ENCODE peak calls at places on chromosomes 5 and 9, in five cellular contexts. B is OCI-LY7, Y is right atrium auricular region, E is endothelial cell, O is nephron progenitor cell. U is an unnamed sample.

GRCh38 chr5:180815241-180816031 is 12.8 kb upstream of the MGAT1 start:
- DNase-seq in B (no peak), E (no peak), Y (peak; percentile 57), O (no peak), U (no peak)

GRCh38 chr9:108776920-108777650 is 78.7 kb downstream of the ACTL7B start:
- DNase-seq in E (no peak), B (no peak), O (no peak), Y (no peak), U (no peak)

GRCh38 chr5:132253452-132254320 is 3.8 kb upstream of the PDLIM4 start:
- DNase-seq in O (no peak), B (no peak), E (no peak), Y (no peak), U (no peak)

GRCh38 chr9:110142868-110143866 is 64.8 kb downstream of the C9orf152 start:
- DNase-seq in O (no peak), B (peak; percentile 91), Y (no peak), E (no peak), U (no peak)

GRCh38 chr5:7395432-7396168 is at the start of gene ADCY2:
- DNase-seq in E (no peak), B (no peak), O (no peak), Y (no peak), U (no peak)

GRCh38 chr5:134115806-134116175 is 1.3 kb downstream of the TCF7 start:
- DNase-seq in B (no peak), Y (no peak), E (no peak), O (peak; percentile 26), U (no peak)

GRCh38 chr5:130141689-130142320 is 237.5 kb downstream of the CHSY3 start:
- DNase-seq in E (peak; percentile 60), B (no peak), O (peak; percentile 35), Y (no peak), U (no peak)

GRCh38 chr5:56346044-56346710 is 113.0 kb upstream of the ANKRD55 start:
- DNase-seq in B (no peak), E (no peak), Y (no peak), O (no peak), U (no peak)

GRCh38 chr5:139149477-139150199 is 48.5 kb downstream of the SIL1 start:
- DNase-seq in E (no peak), Y (no peak), O (no peak), B (no peak), U (no peak)

GRCh38 chr5:73365301-73365853 is 83.2 kb downstream of the FOXD1 start:
- DNase-seq in E (no peak), O (no peak), B (no peak), Y (no peak), U (no peak)

GRCh38 chr9:124281934-124282351 is 24.2 kb downstream of the NEK6 start:
- DNase-seq in B (no peak), Y (no peak), E (no peak), O (no peak), U (no peak)

GRCh38 chr9:74496819-74497749 is at the start of gene RORB:
- DNase-seq in O (peak; percentile 84), B (no peak), E (peak; percentile 76), Y (no peak), U (peak; percentile 28)

GRCh38 chr5:62538017-62538942 is 40.3 kb upstream of the LRRC70 start:
- DNase-seq in E (no peak), O (no peak), Y (no peak), B (no peak), U (no peak)

DNA sequence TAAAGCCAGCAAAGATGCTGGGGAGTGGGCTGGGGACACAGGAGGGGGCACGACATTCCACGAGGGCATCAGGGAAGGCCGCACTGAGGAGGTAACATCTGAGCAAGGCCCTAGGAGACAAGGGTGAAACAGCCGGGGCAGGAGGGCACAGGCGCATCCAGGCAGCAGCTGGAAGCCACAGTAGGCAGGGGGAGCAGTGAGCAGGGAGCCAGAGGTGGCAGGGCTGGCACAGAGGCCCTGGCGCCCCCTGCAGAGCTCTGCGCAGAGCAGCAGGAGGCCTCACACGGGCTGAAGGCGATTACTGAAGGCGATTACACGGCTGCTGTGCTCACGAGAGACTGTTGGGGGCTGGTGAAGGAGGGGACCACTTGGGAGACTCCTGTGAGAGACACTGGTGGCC is 15.4 kb downstream of the LMAN2 start:
- DNase-seq in O (no peak), Y (no peak), E (peak; percentile 55), B (peak; percentile 63), U (no peak)
- TF ChIP-seq CTCF in O (peak; percentile 8), Y (peak; percentile 33), E (no peak), B (peak; percentile 78), U (no peak)

GRCh38 chr9:134128727-134129679 is 6.9 kb upstream of the WDR5 start:
- DNase-seq in Y (no peak), O (no peak), E (no peak), B (peak; percentile 66), U (no peak)
- TF ChIP-seq CTCF in Y (no peak), O (no peak), E (no peak), B (no peak), U (no peak)

GRCh38 chr5:14825977-14826376 is 45.6 kb downstream of the ANKH start:
- DNase-seq in O (no peak), Y (no peak), E (no peak), B (no peak), U (no peak)
- TF ChIP-seq CTCF in O (no peak), Y (no peak), E (no peak), B (no peak), U (no peak)

GRCh38 chr9:4228606-4229005 is 71.3 kb downstream of the GLIS3 start:
- DNase-seq in E (no peak), O (no peak), B (no peak), Y (no peak), U (no peak)
- TF ChIP-seq CTCF in E (no peak), O (peak; percentile 38), B (peak; percentile 56), Y (peak; percentile 68), U (no peak)

GRCh38 chr5:159442210-159442850 is 112.0 kb upstream of the IL12B start:
- DNase-seq in E (no peak), O (peak; percentile 16), Y (no peak), B (no peak), U (no peak)

GRCh38 chr5:159439002-159439401 is 108.7 kb upstream of the IL12B start:
- DNase-seq in E (no peak), O (no peak), Y (no peak), B (no peak), U (no peak)

GRCh38 chr5:159440948-159441347 is 110.7 kb upstream of the IL12B start:
- DNase-seq in B (no peak), Y (no peak), E (no peak), O (no peak), U (no peak)

GRCh38 chr5:159441441-159441840 is 111.2 kb upstream of the IL12B start:
- DNase-seq in B (peak; percentile 4), O (peak; percentile 30), E (peak; percentile 41), Y (no peak), U (no peak)

DNA sequence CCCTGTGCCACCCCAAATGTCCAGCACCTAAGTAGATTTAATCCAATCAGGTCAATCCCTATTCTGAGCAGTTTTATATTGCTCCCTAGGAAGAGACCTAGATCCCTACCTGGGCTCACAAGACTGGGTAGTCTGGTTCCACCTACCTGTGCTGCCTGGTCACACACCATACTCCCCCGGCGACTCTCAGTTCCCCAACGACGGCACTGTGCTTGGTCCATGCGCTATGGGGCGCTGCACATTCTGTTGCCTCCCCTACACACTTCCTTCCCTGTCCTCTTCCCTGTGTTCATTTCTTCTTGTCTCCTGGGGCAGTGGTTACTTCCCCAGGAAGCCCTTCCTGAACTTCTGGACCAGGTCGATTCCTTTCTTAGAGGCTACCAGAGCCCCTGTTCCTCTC is 109.9 kb upstream of the IL12B start:
- DNase-seq in E (no peak), O (no peak), B (no peak), Y (no peak), U (no peak)
- TF ChIP-seq CTCF in E (no peak), O (no peak), B (peak; percentile 12), Y (no peak), U (no peak)